ENCODE peak calls at places on chromosome 2, in ten cellular contexts. O is GM20000, X is islet precursor cell, M is GM12878, A is left cardiac atrium, N is NCI-H1436 treated with DMSO at 0.1 percent for 48 hours, P is NCI-H69, Z is Peyer's patch, K is lower lobe of right lung, C is HEK293T. F is an unnamed sample.

GRCh38 chr2:12432985-12433640 is 283.6 kb upstream of the TRIB2 start:
- DNase-seq in O (no peak), X (no peak), M (no peak), A (no peak), N (no peak), P (no peak), Z (no peak), K (no peak), C (no peak), F (no peak)

GRCh38 chr2:238097988-238098853 is 1.9 kb upstream of the ESPNL start:
- DNase-seq in O (peak), X (peak), M (no peak), A (peak), N (no peak), P (peak), Z (peak), K (peak), C (peak), F (peak)

GRCh38 chr2:47819834-47820233 is 36.9 kb downstream of the MSH6 start:
- DNase-seq in O (no peak), X (no peak), M (no peak), A (no peak), N (no peak), P (no peak), Z (no peak), K (no peak), C (no peak), F (no peak)

GRCh38 chr2:9641641-9642040 is 10.8 kb upstream of the YWHAQ start:
- DNase-seq in O (no peak), X (peak), M (no peak), A (no peak), N (no peak), P (no peak), Z (no peak), K (no peak), C (no peak), F (no peak)

GRCh38 chr2:237431856-237432255 is 17.9 kb upstream of the COL6A3 start:
- DNase-seq in O (no peak), X (no peak), M (no peak), A (no peak), N (no peak), P (no peak), Z (no peak), K (no peak), C (no peak), F (no peak)

GRCh38 chr2:232781765-232782164 is 5.4 kb upstream of the KCNJ13 start:
- DNase-seq in O (peak), X (no peak), M (peak), A (no peak), N (no peak), P (no peak), Z (no peak), K (no peak), C (no peak), F (no peak)

GRCh38 chr2:82344670-82345069 is 2040.1 kb upstream of the LRRTM1 start:
- DNase-seq in O (no peak), X (no peak), M (no peak), A (no peak), N (no peak), P (no peak), Z (no peak), K (no peak), C (no peak), F (peak)

GRCh38 chr2:190875881-190876280 is 4.7 kb upstream of the GLS start:
- DNase-seq in O (no peak), X (no peak), M (no peak), A (no peak), N (no peak), P (no peak), Z (no peak), K (no peak), C (no peak), F (no peak)

GRCh38 chr2:107542314-107542740 is 284.4 kb upstream of the RGPD4 start:
- DNase-seq in O (no peak), X (no peak), M (no peak), A (no peak), N (no peak), P (peak), Z (no peak), K (no peak), C (no peak), F (no peak)

GRCh38 chr2:177733-178132 is 86.1 kb downstream of the SH3YL1 start:
- DNase-seq in O (no peak), X (no peak), M (no peak), A (no peak), N (no peak), P (peak), Z (no peak), K (no peak), C (no peak), F (no peak)

GRCh38 chr2:173734686-173735308 is 230.4 kb downstream of the SP3 start:
- DNase-seq in O (no peak), X (peak), M (no peak), A (no peak), N (no peak), P (no peak), Z (no peak), K (no peak), C (no peak), F (no peak)

GRCh38 chr2:11585071-11585470 is 51.2 kb downstream of the GREB1 start:
- DNase-seq in O (no peak), X (no peak), M (no peak), A (no peak), N (no peak), P (no peak), Z (no peak), K (no peak), C (no peak), F (no peak)

GRCh38 chr2:43100883-43101662 is 125.3 kb downstream of the ZFP36L2 start:
- DNase-seq in O (no peak), X (peak), M (no peak), A (peak), N (no peak), P (peak), Z (no peak), K (no peak), C (no peak), F (no peak)

GRCh38 chr2:53366570-53366969 is 401.0 kb upstream of the CHAC2 start:
- DNase-seq in O (no peak), X (no peak), M (no peak), A (no peak), N (no peak), P (peak), Z (no peak), K (no peak), C (no peak), F (peak)

GRCh38 chr2:28469304-28469703 is 26.6 kb upstream of the PLB1 start:
- DNase-seq in O (no peak), X (no peak), M (no peak), A (no peak), N (no peak), P (no peak), Z (no peak), K (no peak), C (no peak), F (no peak)

GRCh38 chr2:195683174-195683573 is 26.1 kb downstream of the SLC39A10 start:
- DNase-seq in O (no peak), X (no peak), M (no peak), A (no peak), N (no peak), P (no peak), Z (no peak), K (no peak), C (no peak), F (no peak)

GRCh38 chr2:2636813-2637212 is 305.7 kb upstream of the MYT1L start:
- DNase-seq in O (no peak), X (no peak), M (no peak), A (no peak), N (no peak), P (no peak), Z (no peak), K (no peak), C (no peak), F (no peak)